ENCODE peak calls at places on chromosomes 3 and 15, in seven cellular contexts. I is NCI-H510A, G is B cell, N is T follicular helper cell, T is SK-MEL-5, X is left ventricle myocardium inferior, B is RPMI7951. Y is an unnamed sample.

GRCh38 chr15:56835598-56836275 is 82.7 kb upstream of the TCF12 start:
- DNase-seq in I (no peak), G (no peak), N (no peak), T (peak), X (no peak), B (peak), Y (no peak)

GRCh38 chr15:73254598-73254997 is 114.2 kb downstream of the HCN4 start:
- DNase-seq in I (no peak), G (no peak), N (no peak), T (no peak), X (no peak), B (no peak), Y (no peak)

GRCh38 chr3:14491396-14492190 is 48.5 kb downstream of the GRIP2 start:
- DNase-seq in I (no peak), G (no peak), N (no peak), T (no peak), X (no peak), B (no peak), Y (no peak)

GRCh38 chr3:152405915-152406802 is 137.4 kb downstream of the MBNL1 start:
- DNase-seq in I (no peak), G (no peak), N (no peak), T (peak), X (no peak), B (peak), Y (no peak)

GRCh38 chr3:161560006-161560637 is 63.5 kb downstream of the OTOL1 start:
- DNase-seq in I (peak), G (no peak), N (no peak), T (peak), X (peak), B (peak), Y (no peak)

GRCh38 chr3:112365636-112366035 is 32.7 kb downstream of the CD200 start:
- DNase-seq in I (no peak), G (no peak), N (no peak), T (no peak), X (no peak), B (no peak), Y (no peak)

GRCh38 chr15:98753726-98754125 is 105.4 kb downstream of the IGF1R start:
- DNase-seq in I (no peak), G (no peak), N (no peak), T (no peak), X (no peak), B (no peak), Y (no peak)

GRCh38 chr3:194602580-194603300 is 30.5 kb downstream of the TMEM44 start:
- DNase-seq in I (no peak), G (no peak), N (no peak), T (no peak), X (no peak), B (no peak), Y (no peak)

GRCh38 chr3:197285557-197285956 is 12.9 kb downstream of the DLG1 start:
- DNase-seq in I (no peak), G (no peak), N (no peak), T (no peak), X (no peak), B (no peak), Y (no peak)

GRCh38 chr3:45365060-45365459 is 23.3 kb upstream of the LARS2 start:
- DNase-seq in I (no peak), G (no peak), N (no peak), T (peak), X (no peak), B (no peak), Y (no peak)

GRCh38 chr3:179624471-179624870 is 19.9 kb downstream of the NDUFB5 start:
- DNase-seq in I (no peak), G (no peak), N (no peak), T (no peak), X (no peak), B (no peak), Y (no peak)

GRCh38 chr15:77358545-77359240 is 61.2 kb downstream of the PEAK1 start:
- DNase-seq in I (no peak), G (no peak), N (no peak), T (no peak), X (no peak), B (no peak), Y (no peak)

GRCh38 chr3:17749705-17750293 is 7.4 kb upstream of the TBC1D5 start:
- DNase-seq in I (no peak), G (no peak), N (no peak), T (no peak), X (no peak), B (no peak), Y (no peak)

GRCh38 chr15:64527263-64527984 is 67.0 kb downstream of the ZNF609 start:
- DNase-seq in I (no peak), G (no peak), N (no peak), T (peak), X (no peak), B (peak), Y (no peak)

GRCh38 chr3:137709011-137709601 is 55.0 kb upstream of the SOX14 start:
- DNase-seq in I (no peak), G (no peak), N (no peak), T (peak), X (no peak), B (no peak), Y (no peak)

GRCh38 chr3:159245871-159246270 is 444.0 kb downstream of the MFSD1 start:
- DNase-seq in I (no peak), G (no peak), N (no peak), T (no peak), X (no peak), B (no peak), Y (no peak)

GRCh38 chr15:33149919-33150318 is 44.6 kb downstream of the FMN1 start:
- DNase-seq in I (no peak), G (no peak), N (no peak), T (peak), X (no peak), B (peak), Y (no peak)

GRCh38 chr15:29103825-29104565 is 165.6 kb downstream of the NSMCE3 start:
- DNase-seq in I (no peak), G (no peak), N (peak), T (no peak), X (peak), B (no peak), Y (peak)

GRCh38 chr3:125662675-125663074 is 67.4 kb upstream of the OSBPL11 start:
- DNase-seq in I (no peak), G (no peak), N (no peak), T (no peak), X (no peak), B (no peak), Y (no peak)

GRCh38 chr3:172467170-172467824 is 19.0 kb upstream of the GHSR start:
- DNase-seq in I (no peak), G (no peak), N (no peak), T (no peak), X (no peak), B (peak), Y (no peak)

GRCh38 chr3:39573392-39573791 is 105.9 kb downstream of the MOBP start:
- DNase-seq in I (no peak), G (no peak), N (no peak), T (no peak), X (no peak), B (no peak), Y (no peak)

GRCh38 chr15:74603789-74604705 is 11.6 kb upstream of the CLK3 start:
- DNase-seq in I (no peak), G (no peak), N (no peak), T (no peak), X (no peak), B (no peak), Y (no peak)

GRCh38 chr3:177452487-177452886 is 255.2 kb upstream of the TBL1XR1 start:
- DNase-seq in I (no peak), G (no peak), N (no peak), T (no peak), X (no peak), B (peak), Y (no peak)

GRCh38 chr3:15332405-15333098 is at the start of gene SH3BP5:
- DNase-seq in I (peak), G (peak), N (peak), T (peak), X (peak), B (peak), Y (peak)

GRCh38 chr3:33791477-33792166 is 6.8 kb upstream of the PDCD6IP start:
- DNase-seq in I (no peak), G (no peak), N (no peak), T (peak), X (no peak), B (peak), Y (no peak)

GRCh38 chr15:30990451-30991300 is 752 bp downstream of the MTMR10 start:
- DNase-seq in I (no peak), G (peak), N (no peak), T (no peak), X (no peak), B (no peak), Y (no peak)

GRCh38 chr3:10635446-10636076 is 130.2 kb upstream of the ATP2B2 start:
- DNase-seq in I (no peak), G (no peak), N (no peak), T (no peak), X (no peak), B (no peak), Y (no peak)

Y was measured in T-cell.